ENCODE peak calls at places on chromosomes 6 and 20, in ten cellular contexts. One of them, this sample, is unnamed.

GRCh38 chr20:2708073-2708415 is 15.5 kb downstream of the EBF4 start:
- DNase-seq in AG09309: no peak
- DNase-seq in progenitor cell of endocrine pancreas: no peak
- DNase-seq in tibial artery: no peak
- DNase-seq in NB4: no peak
- DNase-seq in stomach: no peak
- DNase-seq in HL-60: no peak
- DNase-seq in Panc1: no peak
- DNase-seq in CD8-positive, alpha-beta T cell: no peak
- DNase-seq in mammary epithelial cell: no peak
- DNase-seq in this sample: no peak

GRCh38 chr6:84762220-84762940 is 2.0 kb downstream of the TBX18 start:
- DNase-seq in NB4: no peak
- DNase-seq in tibial artery: peak
- DNase-seq in stomach: no peak
- DNase-seq in HL-60: no peak
- DNase-seq in progenitor cell of endocrine pancreas: no peak
- DNase-seq in mammary epithelial cell: peak
- DNase-seq in AG09309: no peak
- DNase-seq in CD8-positive, alpha-beta T cell: no peak
- DNase-seq in Panc1: no peak
- DNase-seq in this sample: no peak

GRCh38 chr20:3704085-3704484 is 8.3 kb downstream of the SIGLEC1 start:
- DNase-seq in mammary epithelial cell: no peak
- DNase-seq in progenitor cell of endocrine pancreas: no peak
- DNase-seq in NB4: no peak
- DNase-seq in CD8-positive, alpha-beta T cell: no peak
- DNase-seq in HL-60: no peak
- DNase-seq in tibial artery: no peak
- DNase-seq in Panc1: no peak
- DNase-seq in AG09309: no peak
- DNase-seq in stomach: no peak
- DNase-seq in this sample: no peak

GRCh38 chr20:24963672-24964517 is 14.8 kb downstream of the CST7 start:
- DNase-seq in CD8-positive, alpha-beta T cell: no peak
- DNase-seq in stomach: no peak
- DNase-seq in tibial artery: no peak
- DNase-seq in NB4: no peak
- DNase-seq in Panc1: no peak
- DNase-seq in AG09309: no peak
- DNase-seq in HL-60: no peak
- DNase-seq in progenitor cell of endocrine pancreas: no peak
- DNase-seq in mammary epithelial cell: no peak
- DNase-seq in this sample: peak

GRCh38 chr20:36491901-36492617 is 49.3 kb upstream of the MYL9 start:
- DNase-seq in AG09309: no peak
- DNase-seq in tibial artery: no peak
- DNase-seq in NB4: peak
- DNase-seq in Panc1: no peak
- DNase-seq in HL-60: peak
- DNase-seq in mammary epithelial cell: peak
- DNase-seq in progenitor cell of endocrine pancreas: no peak
- DNase-seq in stomach: no peak
- DNase-seq in CD8-positive, alpha-beta T cell: peak
- DNase-seq in this sample: no peak

GRCh38 chr6:33116881-33117711 is 41.3 kb downstream of the HLA-DPB1 start:
- DNase-seq in NB4: no peak
- DNase-seq in tibial artery: no peak
- DNase-seq in mammary epithelial cell: no peak
- DNase-seq in Panc1: no peak
- DNase-seq in CD8-positive, alpha-beta T cell: no peak
- DNase-seq in progenitor cell of endocrine pancreas: no peak
- DNase-seq in HL-60: no peak
- DNase-seq in stomach: no peak
- DNase-seq in AG09309: no peak
- DNase-seq in this sample: peak

GRCh38 chr6:149334201-149334600 is 16.7 kb downstream of the TAB2 start:
- DNase-seq in stomach: no peak
- DNase-seq in tibial artery: no peak
- DNase-seq in NB4: no peak
- DNase-seq in progenitor cell of endocrine pancreas: no peak
- DNase-seq in CD8-positive, alpha-beta T cell: no peak
- DNase-seq in Panc1: no peak
- DNase-seq in HL-60: no peak
- DNase-seq in AG09309: peak
- DNase-seq in mammary epithelial cell: peak
- DNase-seq in this sample: no peak

GRCh38 chr6:128599036-128599435 is 78.6 kb upstream of the PTPRK start:
- DNase-seq in stomach: no peak
- DNase-seq in NB4: no peak
- DNase-seq in HL-60: no peak
- DNase-seq in mammary epithelial cell: peak
- DNase-seq in Panc1: no peak
- DNase-seq in AG09309: no peak
- DNase-seq in tibial artery: no peak
- DNase-seq in progenitor cell of endocrine pancreas: no peak
- DNase-seq in CD8-positive, alpha-beta T cell: no peak
- DNase-seq in this sample: no peak

GRCh38 chr20:47318027-47318595 is 38.4 kb downstream of the ZMYND8 start:
- DNase-seq in stomach: no peak
- DNase-seq in NB4: peak
- DNase-seq in tibial artery: no peak
- DNase-seq in Panc1: no peak
- DNase-seq in progenitor cell of endocrine pancreas: no peak
- DNase-seq in mammary epithelial cell: peak
- DNase-seq in CD8-positive, alpha-beta T cell: no peak
- DNase-seq in AG09309: no peak
- DNase-seq in HL-60: peak
- DNase-seq in this sample: no peak

GRCh38 chr6:4943716-4944115 is 60.1 kb downstream of the RPP40 start:
- DNase-seq in AG09309: no peak
- DNase-seq in NB4: no peak
- DNase-seq in progenitor cell of endocrine pancreas: no peak
- DNase-seq in Panc1: no peak
- DNase-seq in stomach: no peak
- DNase-seq in HL-60: no peak
- DNase-seq in mammary epithelial cell: no peak
- DNase-seq in CD8-positive, alpha-beta T cell: no peak
- DNase-seq in tibial artery: no peak
- DNase-seq in this sample: no peak

GRCh38 chr20:38092260-38092857 is 58.8 kb downstream of the RPRD1B start:
- DNase-seq in AG09309: no peak
- DNase-seq in mammary epithelial cell: no peak
- DNase-seq in CD8-positive, alpha-beta T cell: no peak
- DNase-seq in stomach: no peak
- DNase-seq in tibial artery: no peak
- DNase-seq in Panc1: no peak
- DNase-seq in progenitor cell of endocrine pancreas: no peak
- DNase-seq in NB4: no peak
- DNase-seq in HL-60: no peak
- DNase-seq in this sample: no peak

GRCh38 chr6:70210462-70210861 is 92.4 kb downstream of the COL9A1 start:
- DNase-seq in HL-60: no peak
- DNase-seq in AG09309: no peak
- DNase-seq in NB4: peak
- DNase-seq in progenitor cell of endocrine pancreas: no peak
- DNase-seq in tibial artery: no peak
- DNase-seq in stomach: no peak
- DNase-seq in Panc1: no peak
- DNase-seq in mammary epithelial cell: no peak
- DNase-seq in CD8-positive, alpha-beta T cell: no peak
- DNase-seq in this sample: no peak

GRCh38 chr20:8223096-8223870 is 91.2 kb downstream of the PLCB1 start:
- DNase-seq in AG09309: peak
- DNase-seq in HL-60: no peak
- DNase-seq in Panc1: no peak
- DNase-seq in NB4: no peak
- DNase-seq in mammary epithelial cell: no peak
- DNase-seq in stomach: no peak
- DNase-seq in progenitor cell of endocrine pancreas: no peak
- DNase-seq in CD8-positive, alpha-beta T cell: no peak
- DNase-seq in tibial artery: no peak
- DNase-seq in this sample: no peak

GRCh38 chr6:148342146-148343027 is at the start of gene SASH1:
- DNase-seq in stomach: peak
- DNase-seq in CD8-positive, alpha-beta T cell: no peak
- DNase-seq in AG09309: peak
- DNase-seq in Panc1: no peak
- DNase-seq in mammary epithelial cell: peak
- DNase-seq in tibial artery: peak
- DNase-seq in progenitor cell of endocrine pancreas: peak
- DNase-seq in NB4: no peak
- DNase-seq in HL-60: peak
- DNase-seq in this sample: peak

GRCh38 chr6:35754452-35755321 is 17.9 kb downstream of the ARMC12 start:
- DNase-seq in NB4: peak
- DNase-seq in Panc1: no peak
- DNase-seq in mammary epithelial cell: no peak
- DNase-seq in CD8-positive, alpha-beta T cell: no peak
- DNase-seq in tibial artery: no peak
- DNase-seq in progenitor cell of endocrine pancreas: no peak
- DNase-seq in HL-60: peak
- DNase-seq in stomach: no peak
- DNase-seq in AG09309: no peak
- DNase-seq in this sample: no peak
- TF ChIP-seq CTCF in NB4: no peak
- TF ChIP-seq CTCF in Panc1: no peak
- TF ChIP-seq CTCF in mammary epithelial cell: no peak
- TF ChIP-seq CTCF in CD8-positive, alpha-beta T cell: no peak
- TF ChIP-seq CTCF in tibial artery: no peak
- TF ChIP-seq CTCF in progenitor cell of endocrine pancreas: no peak
- TF ChIP-seq CTCF in HL-60: no peak
- TF ChIP-seq CTCF in stomach: no peak
- TF ChIP-seq CTCF in AG09309: no peak
- TF ChIP-seq CTCF in this sample: no peak

GRCh38 chr20:10094566-10095173 is 59.9 kb downstream of the ANKEF1 start:
- DNase-seq in AG09309: no peak
- DNase-seq in tibial artery: no peak
- DNase-seq in progenitor cell of endocrine pancreas: no peak
- DNase-seq in CD8-positive, alpha-beta T cell: no peak
- DNase-seq in Panc1: no peak
- DNase-seq in HL-60: no peak
- DNase-seq in mammary epithelial cell: no peak
- DNase-seq in NB4: no peak
- DNase-seq in stomach: no peak
- DNase-seq in this sample: no peak
- TF ChIP-seq CTCF in AG09309: peak
- TF ChIP-seq CTCF in tibial artery: no peak
- TF ChIP-seq CTCF in progenitor cell of endocrine pancreas: no peak
- TF ChIP-seq CTCF in CD8-positive, alpha-beta T cell: no peak
- TF ChIP-seq CTCF in Panc1: peak
- TF ChIP-seq CTCF in HL-60: no peak
- TF ChIP-seq CTCF in mammary epithelial cell: no peak
- TF ChIP-seq CTCF in NB4: no peak
- TF ChIP-seq CTCF in stomach: no peak
- TF ChIP-seq CTCF in this sample: peak

GRCh38 chr6:110041830-110042229 is 63.7 kb downstream of the GPR6 start:
- DNase-seq in Panc1: no peak
- DNase-seq in NB4: no peak
- DNase-seq in tibial artery: no peak
- DNase-seq in progenitor cell of endocrine pancreas: no peak
- DNase-seq in AG09309: no peak
- DNase-seq in mammary epithelial cell: no peak
- DNase-seq in HL-60: no peak
- DNase-seq in stomach: no peak
- DNase-seq in CD8-positive, alpha-beta T cell: no peak
- DNase-seq in this sample: no peak

GRCh38 chr6:110040716-110041115 is 62.6 kb downstream of the GPR6 start:
- DNase-seq in CD8-positive, alpha-beta T cell: no peak
- DNase-seq in stomach: no peak
- DNase-seq in AG09309: no peak
- DNase-seq in NB4: no peak
- DNase-seq in mammary epithelial cell: no peak
- DNase-seq in progenitor cell of endocrine pancreas: no peak
- DNase-seq in Panc1: no peak
- DNase-seq in tibial artery: no peak
- DNase-seq in HL-60: no peak
- DNase-seq in this sample: peak

GRCh38 chr6:110039364-110039995 is 61.4 kb downstream of the GPR6 start:
- DNase-seq in stomach: peak
- DNase-seq in HL-60: peak
- DNase-seq in progenitor cell of endocrine pancreas: peak
- DNase-seq in tibial artery: peak
- DNase-seq in mammary epithelial cell: peak
- DNase-seq in CD8-positive, alpha-beta T cell: peak
- DNase-seq in Panc1: peak
- DNase-seq in NB4: peak
- DNase-seq in AG09309: peak
- DNase-seq in this sample: peak

GRCh38 chr6:110041149-110041548 is 63.0 kb downstream of the GPR6 start:
- DNase-seq in mammary epithelial cell: no peak
- DNase-seq in CD8-positive, alpha-beta T cell: no peak
- DNase-seq in NB4: no peak
- DNase-seq in progenitor cell of endocrine pancreas: no peak
- DNase-seq in AG09309: no peak
- DNase-seq in tibial artery: no peak
- DNase-seq in stomach: no peak
- DNase-seq in HL-60: no peak
- DNase-seq in Panc1: no peak
- DNase-seq in this sample: no peak

DNA sequence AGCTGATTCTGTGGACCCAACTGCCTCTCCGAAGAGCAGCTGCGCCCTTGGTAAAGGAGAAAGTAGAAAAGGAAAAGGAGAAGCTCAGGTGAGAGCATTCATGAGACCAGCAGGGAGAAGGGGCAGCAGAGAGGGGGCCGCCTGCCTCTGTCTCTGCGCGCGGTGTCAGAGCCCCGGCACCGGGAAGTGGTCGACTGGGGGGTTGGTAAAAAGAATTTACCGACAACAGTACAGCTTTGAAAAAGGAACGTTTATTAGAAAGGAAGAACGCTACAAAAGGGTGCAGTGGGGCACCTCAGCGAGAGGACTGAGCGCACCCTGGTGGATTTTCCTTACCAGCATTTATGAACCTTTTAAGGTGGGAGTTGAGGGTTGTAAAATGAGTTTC is 61.9 kb downstream of the GPR6 start:
- DNase-seq in Panc1: peak
- DNase-seq in CD8-positive, alpha-beta T cell: peak
- DNase-seq in mammary epithelial cell: peak
- DNase-seq in AG09309: no peak
- DNase-seq in progenitor cell of endocrine pancreas: no peak
- DNase-seq in HL-60: peak
- DNase-seq in stomach: peak
- DNase-seq in NB4: peak
- DNase-seq in tibial artery: no peak
- DNase-seq in this sample: peak
- TF ChIP-seq CTCF in Panc1: peak
- TF ChIP-seq CTCF in CD8-positive, alpha-beta T cell: peak
- TF ChIP-seq CTCF in mammary epithelial cell: no peak
- TF ChIP-seq CTCF in AG09309: peak
- TF ChIP-seq CTCF in progenitor cell of endocrine pancreas: peak
- TF ChIP-seq CTCF in HL-60: peak
- TF ChIP-seq CTCF in stomach: peak
- TF ChIP-seq CTCF in NB4: peak
- TF ChIP-seq CTCF in tibial artery: no peak
- TF ChIP-seq CTCF in this sample: peak

GRCh38 chr6:12289655-12290489 is at the start of gene EDN1:
- DNase-seq in mammary epithelial cell: peak
- DNase-seq in HL-60: peak
- DNase-seq in tibial artery: peak
- DNase-seq in NB4: peak
- DNase-seq in AG09309: no peak
- DNase-seq in progenitor cell of endocrine pancreas: peak
- DNase-seq in stomach: peak
- DNase-seq in CD8-positive, alpha-beta T cell: no peak
- DNase-seq in Panc1: peak
- DNase-seq in this sample: peak
- TF ChIP-seq CTCF in mammary epithelial cell: peak
- TF ChIP-seq CTCF in HL-60: peak
- TF ChIP-seq CTCF in tibial artery: peak
- TF ChIP-seq CTCF in NB4: peak
- TF ChIP-seq CTCF in AG09309: peak
- TF ChIP-seq CTCF in progenitor cell of endocrine pancreas: peak
- TF ChIP-seq CTCF in stomach: peak
- TF ChIP-seq CTCF in CD8-positive, alpha-beta T cell: no peak
- TF ChIP-seq CTCF in Panc1: peak
- TF ChIP-seq CTCF in this sample: peak